ENCODE peak calls at places on chromosomes 12 and 14, in ten cellular contexts. One of them, this sample, is unnamed.

GRCh38 chr12:120978296-120979219 is at the start of gene HNF1A:
- DNase-seq in CD4-positive, alpha-beta memory T cell: no peak
- DNase-seq in psoas muscle: no peak
- DNase-seq in adrenal gland: no peak
- DNase-seq in substantia nigra: no peak
- DNase-seq in H1: no peak
- DNase-seq in right lobe of liver: peak
- DNase-seq in DND-41: no peak
- DNase-seq in foreskin keratinocyte: no peak
- DNase-seq in fibroblast of lung: no peak
- DNase-seq in this sample: peak

GRCh38 chr14:50002926-50003212 is 110.0 kb downstream of the ARF6 start:
- DNase-seq in DND-41: no peak
- DNase-seq in foreskin keratinocyte: no peak
- DNase-seq in CD4-positive, alpha-beta memory T cell: no peak
- DNase-seq in H1: no peak
- DNase-seq in substantia nigra: no peak
- DNase-seq in psoas muscle: no peak
- DNase-seq in right lobe of liver: no peak
- DNase-seq in fibroblast of lung: no peak
- DNase-seq in adrenal gland: no peak
- DNase-seq in this sample: no peak

GRCh38 chr12:70918321-70918720 is 2.2 kb downstream of the PTPRR start:
- DNase-seq in DND-41: no peak
- DNase-seq in H1: no peak
- DNase-seq in foreskin keratinocyte: no peak
- DNase-seq in psoas muscle: no peak
- DNase-seq in right lobe of liver: no peak
- DNase-seq in CD4-positive, alpha-beta memory T cell: no peak
- DNase-seq in substantia nigra: no peak
- DNase-seq in adrenal gland: no peak
- DNase-seq in fibroblast of lung: no peak
- DNase-seq in this sample: no peak

GRCh38 chr12:56629459-56630179 is 507 bp downstream of the BAZ2A start:
- DNase-seq in right lobe of liver: peak
- DNase-seq in adrenal gland: no peak
- DNase-seq in fibroblast of lung: peak
- DNase-seq in foreskin keratinocyte: no peak
- DNase-seq in H1: no peak
- DNase-seq in DND-41: peak
- DNase-seq in substantia nigra: peak
- DNase-seq in psoas muscle: peak
- DNase-seq in CD4-positive, alpha-beta memory T cell: peak
- DNase-seq in this sample: peak

GRCh38 chr14:77275041-77275854 is 4.2 kb upstream of the NGB start:
- DNase-seq in CD4-positive, alpha-beta memory T cell: no peak
- DNase-seq in DND-41: no peak
- DNase-seq in fibroblast of lung: no peak
- DNase-seq in psoas muscle: no peak
- DNase-seq in foreskin keratinocyte: no peak
- DNase-seq in substantia nigra: peak
- DNase-seq in right lobe of liver: no peak
- DNase-seq in adrenal gland: no peak
- DNase-seq in H1: no peak
- DNase-seq in this sample: no peak

GRCh38 chr14:101834387-101835165 is 73.1 kb downstream of the PPP2R5C start:
- DNase-seq in psoas muscle: no peak
- DNase-seq in foreskin keratinocyte: no peak
- DNase-seq in DND-41: no peak
- DNase-seq in fibroblast of lung: peak
- DNase-seq in H1: no peak
- DNase-seq in right lobe of liver: no peak
- DNase-seq in substantia nigra: no peak
- DNase-seq in adrenal gland: peak
- DNase-seq in CD4-positive, alpha-beta memory T cell: no peak
- DNase-seq in this sample: no peak

GRCh38 chr12:98352218-98352811 is 163.1 kb upstream of the TMPO start:
- DNase-seq in right lobe of liver: no peak
- DNase-seq in psoas muscle: no peak
- DNase-seq in adrenal gland: no peak
- DNase-seq in substantia nigra: no peak
- DNase-seq in CD4-positive, alpha-beta memory T cell: no peak
- DNase-seq in fibroblast of lung: peak
- DNase-seq in foreskin keratinocyte: peak
- DNase-seq in DND-41: no peak
- DNase-seq in H1: peak
- DNase-seq in this sample: no peak

GRCh38 chr12:26680724-26681455 is 152.1 kb downstream of the ITPR2 start:
- DNase-seq in fibroblast of lung: peak
- DNase-seq in right lobe of liver: no peak
- DNase-seq in foreskin keratinocyte: peak
- DNase-seq in substantia nigra: no peak
- DNase-seq in adrenal gland: no peak
- DNase-seq in DND-41: no peak
- DNase-seq in CD4-positive, alpha-beta memory T cell: no peak
- DNase-seq in psoas muscle: no peak
- DNase-seq in H1: no peak
- DNase-seq in this sample: no peak

GRCh38 chr14:100434033-100434601 is 111.0 kb downstream of the SLC25A47 start:
- DNase-seq in psoas muscle: no peak
- DNase-seq in CD4-positive, alpha-beta memory T cell: no peak
- DNase-seq in substantia nigra: no peak
- DNase-seq in foreskin keratinocyte: no peak
- DNase-seq in H1: no peak
- DNase-seq in fibroblast of lung: no peak
- DNase-seq in adrenal gland: no peak
- DNase-seq in DND-41: no peak
- DNase-seq in right lobe of liver: no peak
- DNase-seq in this sample: no peak

GRCh38 chr12:108630481-108631207 is 3.0 kb downstream of the SELPLG start:
- DNase-seq in CD4-positive, alpha-beta memory T cell: peak
- DNase-seq in adrenal gland: peak
- DNase-seq in right lobe of liver: no peak
- DNase-seq in substantia nigra: no peak
- DNase-seq in psoas muscle: no peak
- DNase-seq in foreskin keratinocyte: peak
- DNase-seq in fibroblast of lung: peak
- DNase-seq in H1: no peak
- DNase-seq in DND-41: peak
- DNase-seq in this sample: no peak

GRCh38 chr12:2637371-2637770 is 157.4 kb upstream of the FKBP4 start:
- DNase-seq in substantia nigra: no peak
- DNase-seq in H1: no peak
- DNase-seq in CD4-positive, alpha-beta memory T cell: no peak
- DNase-seq in foreskin keratinocyte: no peak
- DNase-seq in DND-41: no peak
- DNase-seq in psoas muscle: no peak
- DNase-seq in right lobe of liver: no peak
- DNase-seq in adrenal gland: no peak
- DNase-seq in fibroblast of lung: no peak
- DNase-seq in this sample: no peak

GRCh38 chr12:10197879-10198278 is 14.8 kb upstream of the GABARAPL1 start:
- DNase-seq in foreskin keratinocyte: no peak
- DNase-seq in right lobe of liver: no peak
- DNase-seq in fibroblast of lung: no peak
- DNase-seq in psoas muscle: no peak
- DNase-seq in adrenal gland: no peak
- DNase-seq in substantia nigra: no peak
- DNase-seq in DND-41: no peak
- DNase-seq in CD4-positive, alpha-beta memory T cell: no peak
- DNase-seq in H1: no peak
- DNase-seq in this sample: no peak
- H3K27ac ChIP-seq in foreskin keratinocyte: no peak
- H3K27ac ChIP-seq in right lobe of liver: no peak
- H3K27ac ChIP-seq in fibroblast of lung: no peak
- H3K27ac ChIP-seq in psoas muscle: no peak
- H3K27ac ChIP-seq in adrenal gland: no peak
- H3K27ac ChIP-seq in substantia nigra: no peak
- H3K27ac ChIP-seq in DND-41: no peak
- H3K27ac ChIP-seq in CD4-positive, alpha-beta memory T cell: no peak
- H3K27ac ChIP-seq in H1: no peak
- H3K27ac ChIP-seq in this sample: no peak

GRCh38 chr12:54865683-54866324 is 11.5 kb downstream of the MUCL1 start:
- DNase-seq in H1: no peak
- DNase-seq in foreskin keratinocyte: no peak
- DNase-seq in CD4-positive, alpha-beta memory T cell: no peak
- DNase-seq in substantia nigra: no peak
- DNase-seq in adrenal gland: no peak
- DNase-seq in DND-41: no peak
- DNase-seq in right lobe of liver: no peak
- DNase-seq in fibroblast of lung: no peak
- DNase-seq in psoas muscle: no peak
- DNase-seq in this sample: no peak

GRCh38 chr12:54859502-54859901 is 5.2 kb downstream of the MUCL1 start:
- DNase-seq in substantia nigra: no peak
- DNase-seq in adrenal gland: no peak
- DNase-seq in DND-41: no peak
- DNase-seq in right lobe of liver: no peak
- DNase-seq in CD4-positive, alpha-beta memory T cell: no peak
- DNase-seq in H1: no peak
- DNase-seq in foreskin keratinocyte: no peak
- DNase-seq in fibroblast of lung: no peak
- DNase-seq in psoas muscle: no peak
- DNase-seq in this sample: no peak

GRCh38 chr12:54863948-54864584 is 9.8 kb downstream of the MUCL1 start:
- DNase-seq in DND-41: no peak
- DNase-seq in psoas muscle: no peak
- DNase-seq in fibroblast of lung: no peak
- DNase-seq in H1: no peak
- DNase-seq in CD4-positive, alpha-beta memory T cell: no peak
- DNase-seq in right lobe of liver: no peak
- DNase-seq in foreskin keratinocyte: no peak
- DNase-seq in adrenal gland: no peak
- DNase-seq in substantia nigra: no peak
- DNase-seq in this sample: no peak

GRCh38 chr12:54858562-54858961 is 4.2 kb downstream of the MUCL1 start:
- DNase-seq in foreskin keratinocyte: no peak
- DNase-seq in right lobe of liver: no peak
- DNase-seq in fibroblast of lung: no peak
- DNase-seq in substantia nigra: no peak
- DNase-seq in H1: no peak
- DNase-seq in DND-41: no peak
- DNase-seq in CD4-positive, alpha-beta memory T cell: no peak
- DNase-seq in adrenal gland: no peak
- DNase-seq in psoas muscle: no peak
- DNase-seq in this sample: no peak

GRCh38 chr12:54861927-54862326 is 7.6 kb downstream of the MUCL1 start:
- DNase-seq in right lobe of liver: no peak
- DNase-seq in foreskin keratinocyte: no peak
- DNase-seq in DND-41: no peak
- DNase-seq in CD4-positive, alpha-beta memory T cell: no peak
- DNase-seq in H1: no peak
- DNase-seq in psoas muscle: no peak
- DNase-seq in fibroblast of lung: no peak
- DNase-seq in substantia nigra: no peak
- DNase-seq in adrenal gland: no peak
- DNase-seq in this sample: no peak
- H3K27ac ChIP-seq in right lobe of liver: no peak
- H3K27ac ChIP-seq in foreskin keratinocyte: no peak
- H3K27ac ChIP-seq in DND-41: no peak
- H3K27ac ChIP-seq in CD4-positive, alpha-beta memory T cell: no peak
- H3K27ac ChIP-seq in H1: no peak
- H3K27ac ChIP-seq in psoas muscle: no peak
- H3K27ac ChIP-seq in fibroblast of lung: no peak
- H3K27ac ChIP-seq in substantia nigra: no peak
- H3K27ac ChIP-seq in adrenal gland: no peak
- H3K27ac ChIP-seq in this sample: no peak

GRCh38 chr12:119672194-119672593 is 4.3 kb downstream of the PRKAB1 start:
- DNase-seq in DND-41: no peak
- DNase-seq in right lobe of liver: no peak
- DNase-seq in H1: no peak
- DNase-seq in fibroblast of lung: no peak
- DNase-seq in psoas muscle: no peak
- DNase-seq in CD4-positive, alpha-beta memory T cell: no peak
- DNase-seq in adrenal gland: no peak
- DNase-seq in foreskin keratinocyte: no peak
- DNase-seq in substantia nigra: no peak
- DNase-seq in this sample: peak
- H3K27ac ChIP-seq in DND-41: no peak
- H3K27ac ChIP-seq in right lobe of liver: no peak
- H3K27ac ChIP-seq in H1: no peak
- H3K27ac ChIP-seq in fibroblast of lung: no peak
- H3K27ac ChIP-seq in psoas muscle: no peak
- H3K27ac ChIP-seq in CD4-positive, alpha-beta memory T cell: no peak
- H3K27ac ChIP-seq in adrenal gland: no peak
- H3K27ac ChIP-seq in foreskin keratinocyte: no peak
- H3K27ac ChIP-seq in substantia nigra: no peak
- H3K27ac ChIP-seq in this sample: peak

GRCh38 chr12:20440408-20440807 is 72.1 kb downstream of the PDE3A start:
- DNase-seq in foreskin keratinocyte: no peak
- DNase-seq in right lobe of liver: no peak
- DNase-seq in CD4-positive, alpha-beta memory T cell: no peak
- DNase-seq in DND-41: no peak
- DNase-seq in adrenal gland: no peak
- DNase-seq in substantia nigra: no peak
- DNase-seq in fibroblast of lung: no peak
- DNase-seq in H1: no peak
- DNase-seq in psoas muscle: no peak
- DNase-seq in this sample: no peak

GRCh38 chr12:20438307-20438779 is 70.0 kb downstream of the PDE3A start:
- DNase-seq in CD4-positive, alpha-beta memory T cell: no peak
- DNase-seq in foreskin keratinocyte: no peak
- DNase-seq in adrenal gland: no peak
- DNase-seq in H1: no peak
- DNase-seq in psoas muscle: no peak
- DNase-seq in fibroblast of lung: peak
- DNase-seq in right lobe of liver: no peak
- DNase-seq in substantia nigra: no peak
- DNase-seq in DND-41: no peak
- DNase-seq in this sample: no peak

GRCh38 chr12:20439634-20440033 is 71.3 kb downstream of the PDE3A start:
- DNase-seq in adrenal gland: no peak
- DNase-seq in DND-41: no peak
- DNase-seq in right lobe of liver: no peak
- DNase-seq in H1: no peak
- DNase-seq in fibroblast of lung: no peak
- DNase-seq in substantia nigra: no peak
- DNase-seq in psoas muscle: no peak
- DNase-seq in CD4-positive, alpha-beta memory T cell: no peak
- DNase-seq in foreskin keratinocyte: no peak
- DNase-seq in this sample: no peak

GRCh38 chr12:20434993-20435392 is 66.7 kb downstream of the PDE3A start:
- DNase-seq in foreskin keratinocyte: no peak
- DNase-seq in psoas muscle: no peak
- DNase-seq in right lobe of liver: no peak
- DNase-seq in CD4-positive, alpha-beta memory T cell: no peak
- DNase-seq in DND-41: no peak
- DNase-seq in substantia nigra: no peak
- DNase-seq in adrenal gland: no peak
- DNase-seq in H1: no peak
- DNase-seq in fibroblast of lung: peak
- DNase-seq in this sample: no peak

DNA sequence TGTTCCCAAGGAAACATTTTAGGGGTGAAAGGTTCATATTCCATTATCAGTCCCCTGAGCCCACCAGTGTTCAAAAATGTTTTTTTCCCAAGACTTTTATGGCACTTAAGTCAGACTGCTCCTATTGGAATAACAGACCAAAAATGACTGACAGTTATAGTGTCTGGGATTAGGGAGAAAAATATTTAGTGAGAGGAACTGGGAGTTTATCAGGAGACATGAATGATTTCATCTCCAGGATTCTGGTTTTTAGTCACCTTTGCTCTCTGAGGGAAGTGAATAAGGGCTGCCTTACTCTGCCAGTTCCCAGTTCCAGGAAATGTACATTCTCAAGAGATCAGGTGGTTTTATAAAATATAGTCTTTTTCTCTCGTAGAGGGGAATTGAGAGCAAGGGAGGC is 68.0 kb downstream of the PDE3A start:
- DNase-seq in H1: no peak
- DNase-seq in adrenal gland: no peak
- DNase-seq in fibroblast of lung: peak
- DNase-seq in CD4-positive, alpha-beta memory T cell: no peak
- DNase-seq in substantia nigra: no peak
- DNase-seq in foreskin keratinocyte: no peak
- DNase-seq in DND-41: no peak
- DNase-seq in psoas muscle: no peak
- DNase-seq in right lobe of liver: no peak
- DNase-seq in this sample: no peak
- H3K27ac ChIP-seq in H1: no peak
- H3K27ac ChIP-seq in adrenal gland: no peak
- H3K27ac ChIP-seq in fibroblast of lung: no peak
- H3K27ac ChIP-seq in CD4-positive, alpha-beta memory T cell: no peak
- H3K27ac ChIP-seq in substantia nigra: no peak
- H3K27ac ChIP-seq in foreskin keratinocyte: no peak
- H3K27ac ChIP-seq in DND-41: no peak
- H3K27ac ChIP-seq in psoas muscle: no peak
- H3K27ac ChIP-seq in right lobe of liver: no peak
- H3K27ac ChIP-seq in this sample: no peak

This sample was measured in colonic mucosa.